ENCODE peak calls at places on chromosome 18, in nine cellular contexts. G, Y, B, K, T, W, M, F and C are unnamed samples.

GRCh38 chr18:46352520-46353250 is 248.5 kb downstream of the HAUS1 start:
- DNase-seq in G (no peak), Y (no peak), B (no peak), K (no peak), T (no peak), W (no peak), M (no peak), F (no peak), C (no peak)

GRCh38 chr18:2316686-2317308 is 254.5 kb downstream of the METTL4 start:
- DNase-seq in G (no peak), Y (no peak), B (no peak), K (no peak), T (no peak), W (no peak), M (no peak), F (peak; percentile 62), C (no peak)

GRCh38 chr18:36012891-36013290 is 40.4 kb downstream of the RMP24 start:
- DNase-seq in G (no peak), Y (no peak), B (no peak), K (no peak), T (no peak), W (no peak), M (no peak), F (no peak), C (no peak)

GRCh38 chr18:48126240-48126639 is 195.8 kb upstream of the SMAD2 start:
- DNase-seq in G (no peak), Y (no peak), B (no peak), K (no peak), T (no peak), W (no peak), M (no peak), F (no peak), C (no peak)

GRCh38 chr18:56402872-56403516 is 235.4 kb downstream of the TXNL1 start:
- DNase-seq in G (no peak), Y (no peak), B (peak; percentile 71), K (no peak), T (peak; percentile 37), W (no peak), M (no peak), F (no peak), C (no peak)

GRCh38 chr18:76892832-76893231 is 70.5 kb downstream of the ZNF236 start:
- DNase-seq in G (no peak), Y (no peak), B (no peak), K (no peak), T (no peak), W (no peak), M (no peak), F (no peak), C (no peak)

GRCh38 chr18:8114480-8114879 is 494.8 kb upstream of the RAB12 start:
- DNase-seq in G (no peak), Y (no peak), B (no peak), K (no peak), T (no peak), W (no peak), M (no peak), F (no peak), C (no peak)

GRCh38 chr18:58949031-58949430 is 84.4 kb downstream of the ZNF532 start:
- DNase-seq in G (no peak), Y (no peak), B (no peak), K (no peak), T (no peak), W (no peak), M (no peak), F (no peak), C (no peak)

GRCh38 chr18:48781041-48781989 is 169.4 kb downstream of the SMAD7 start:
- DNase-seq in G (peak; percentile 96), Y (peak; percentile 58), B (no peak), K (peak; percentile 76), T (peak; percentile 78), W (peak; percentile 54), M (peak; percentile 84), F (peak; percentile 92), C (peak; percentile 51)

GRCh38 chr18:77857926-77858325 is 608.3 kb downstream of the GALR1 start:
- DNase-seq in G (no peak), Y (no peak), B (no peak), K (no peak), T (no peak), W (no peak), M (no peak), F (no peak), C (no peak)

GRCh38 chr18:13612111-13612997 is 114.0 kb downstream of the FAM210A start:
- DNase-seq in G (peak; percentile 23), Y (no peak), B (no peak), K (no peak), T (no peak), W (peak; percentile 69), M (no peak), F (no peak), C (peak; percentile 55)

GRCh38 chr18:79809482-79810192 is 11.9 kb downstream of the KCNG2 start:
- DNase-seq in G (no peak), Y (no peak), B (no peak), K (no peak), T (no peak), W (no peak), M (no peak), F (no peak), C (no peak)

GRCh38 chr18:3218817-3219216 is 951 bp downstream of the MYOM1 start:
- DNase-seq in G (no peak), Y (no peak), B (no peak), K (no peak), T (no peak), W (no peak), M (no peak), F (no peak), C (no peak)

GRCh38 chr18:51128533-51128932 is 68.9 kb downstream of the MEX3C start:
- DNase-seq in G (no peak), Y (no peak), B (no peak), K (no peak), T (no peak), W (no peak), M (no peak), F (no peak), C (no peak)

GRCh38 chr18:5542393-5543035 is 1.3 kb downstream of the EPB41L3 start:
- DNase-seq in G (peak; percentile 50), Y (no peak), B (no peak), K (no peak), T (peak; percentile 25), W (peak; percentile 29), M (no peak), F (peak; percentile 23), C (peak; percentile 36)

GRCh38 chr18:5543854-5544389 is at the start of gene EPB41L3:
- DNase-seq in G (peak; percentile 75), Y (no peak), B (no peak), K (peak; percentile 31), T (peak; percentile 65), W (peak; percentile 26), M (peak; percentile 76), F (peak; percentile 52), C (peak; percentile 10)

GRCh38 chr18:5538541-5538940 is 5.3 kb downstream of the EPB41L3 start:
- DNase-seq in G (no peak), Y (no peak), B (no peak), K (no peak), T (no peak), W (no peak), M (no peak), F (no peak), C (no peak)

GRCh38 chr18:5546660-5547059 is 2.9 kb upstream of the EPB41L3 start:
- DNase-seq in G (peak; percentile 54), Y (no peak), B (no peak), K (no peak), T (peak; percentile 23), W (no peak), M (no peak), F (peak; percentile 68), C (no peak)

DNA sequence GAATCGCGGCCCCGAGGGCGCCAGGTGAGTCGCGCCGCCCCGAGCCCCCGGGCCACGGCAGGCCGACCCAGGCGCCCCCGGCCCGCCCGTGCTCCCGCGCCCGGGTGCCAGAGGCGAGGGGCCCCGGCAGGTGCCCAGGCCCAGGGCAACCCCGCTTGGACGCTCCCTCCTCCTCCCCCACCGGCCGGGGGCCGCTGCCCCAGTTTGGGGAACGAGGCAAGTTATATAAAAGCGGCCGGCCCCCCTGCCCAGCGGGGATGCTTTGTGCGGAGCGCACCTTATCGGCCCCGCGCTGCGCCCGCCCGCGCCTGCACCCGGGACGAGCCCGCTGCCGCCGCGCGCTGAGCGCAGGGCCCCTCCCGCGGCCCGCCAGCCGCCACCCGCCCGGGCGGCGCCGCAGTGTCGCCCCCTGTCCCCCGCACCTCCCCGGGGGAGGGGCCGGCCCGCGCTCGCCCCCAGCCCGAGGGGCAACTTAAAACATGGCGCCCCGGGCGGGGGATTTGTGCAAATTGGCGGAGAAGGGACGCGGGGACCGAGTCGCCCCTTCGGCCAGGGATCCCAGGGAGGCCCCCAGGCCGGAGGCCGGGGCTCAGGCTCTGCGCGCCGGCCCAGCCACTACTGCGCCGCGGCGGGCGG is 643 bp downstream of the EPB41L3 start:
- DNase-seq in G (peak; percentile 30), Y (no peak), B (no peak), K (peak; percentile 20), T (peak; percentile 25), W (no peak), M (peak; percentile 80), F (peak; percentile 52), C (peak; percentile 3)
- TF ChIP-seq CTCF in G (no peak), Y (no peak), B (no peak), K (no peak), T (no peak), W (no peak), M (no peak), F (no peak), C (no peak)

DNA sequence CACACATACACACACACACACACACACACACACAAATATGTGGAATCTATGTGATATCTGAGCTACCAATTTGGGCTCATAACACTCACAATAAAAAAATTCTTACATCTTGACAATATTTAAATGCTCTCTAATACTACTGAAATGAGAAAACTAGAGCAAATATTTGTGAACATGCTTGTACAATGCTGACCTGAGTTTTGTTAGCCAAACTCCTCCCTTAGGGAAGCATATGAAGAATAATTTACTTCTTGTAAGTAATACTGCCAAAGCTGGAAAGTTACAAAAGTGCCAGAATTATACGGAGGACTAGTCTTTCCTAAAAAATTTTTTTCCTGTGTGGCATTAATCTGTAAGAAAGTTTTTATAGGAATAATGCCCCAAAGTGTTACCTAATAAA is 18.5 kb downstream of the MBD2 start:
- DNase-seq in G (no peak), Y (no peak), B (no peak), K (no peak), T (no peak), W (no peak), M (no peak), F (no peak), C (no peak)
- H3K4me3 ChIP-seq in G (no peak overlapping the region), Y (no peak overlapping the region), B (no peak overlapping the region), K (no peak overlapping the region), T (no peak overlapping the region), W (no peak overlapping the region), M (no peak overlapping the region), F (no peak overlapping the region), C (no peak overlapping the region)

GRCh38 chr18:32577561-32577960 is 106.9 kb upstream of the GAREM1 start:
- DNase-seq in G (no peak), Y (no peak), B (no peak), K (no peak), T (no peak), W (no peak), M (no peak), F (no peak), C (no peak)
- H3K9me3 ChIP-seq in G (no peaks in the 10 kb centered on the region), Y (no peaks in the 10 kb centered on the region), B (no peaks in the 10 kb centered on the region), K (no peaks in the 10 kb centered on the region), T (no peaks in the 10 kb centered on the region), W (no peaks in the 10 kb centered on the region), M (no peaks in the 10 kb centered on the region), F (no peaks in the 10 kb centered on the region), C (no peaks in the 10 kb centered on the region)

DNA sequence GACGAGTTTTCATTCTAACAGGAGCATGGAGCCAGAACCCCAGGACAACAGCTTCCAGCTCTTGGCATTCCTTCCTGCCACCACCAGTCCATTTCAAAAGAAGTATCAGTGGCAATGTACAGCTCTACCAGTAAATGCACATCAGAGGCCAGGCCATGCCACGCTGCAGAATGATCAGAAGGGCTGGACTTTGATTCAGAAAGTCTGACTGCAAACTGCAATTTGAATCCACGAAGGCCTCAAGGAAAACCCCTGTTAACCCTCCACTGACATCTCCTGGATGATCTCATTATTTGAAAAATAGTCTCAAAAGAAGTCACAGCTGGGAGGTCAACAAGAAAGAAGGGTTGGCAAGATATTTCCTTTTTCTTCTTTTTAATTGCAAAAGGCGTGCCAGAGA is 119.2 kb downstream of the MYO5B start:
- DNase-seq in G (no peak), Y (no peak), B (no peak), K (no peak), T (no peak), W (no peak), M (no peak), F (peak; percentile 23), C (no peak)
- TF ChIP-seq CTCF in G (no peak), Y (no peak), B (no peak), K (no peak), T (no peak), W (no peak), M (no peak), F (no peak), C (no peak)